ENCODE peak calls at places on chromosomes 13 and 19, in four cellular contexts. One of them, this sample, is unnamed.

GRCh38 chr19:43441736-43442135 is 23.7 kb downstream of the LYPD3 start:
- DNase-seq in kidney glomerular epithelial cell: no peak
- DNase-seq in Peyer's patch: no peak
- DNase-seq in effector memory CD4-positive, alpha-beta T cell: no peak
- DNase-seq in this sample: no peak

GRCh38 chr13:72141845-72142470 is 275.0 kb upstream of the DACH1 start:
- DNase-seq in kidney glomerular epithelial cell: no peak
- DNase-seq in Peyer's patch: no peak
- DNase-seq in effector memory CD4-positive, alpha-beta T cell: no peak
- DNase-seq in this sample: peak; percentile 74

GRCh38 chr19:10074153-10074552 is 12.0 kb upstream of the SHFL start:
- DNase-seq in kidney glomerular epithelial cell: no peak
- DNase-seq in Peyer's patch: peak; percentile 62
- DNase-seq in effector memory CD4-positive, alpha-beta T cell: peak; percentile 23
- DNase-seq in this sample: peak; percentile 7

GRCh38 chr13:29693297-29693945 is 97.9 kb upstream of the SLC7A1 start:
- DNase-seq in kidney glomerular epithelial cell: no peak
- DNase-seq in Peyer's patch: peak; percentile 83
- DNase-seq in effector memory CD4-positive, alpha-beta T cell: no peak
- DNase-seq in this sample: no peak

GRCh38 chr13:114319441-114319871 is 5.2 kb downstream of the CHAMP1 start:
- DNase-seq in kidney glomerular epithelial cell: no peak
- DNase-seq in Peyer's patch: no peak
- DNase-seq in effector memory CD4-positive, alpha-beta T cell: no peak
- DNase-seq in this sample: peak; percentile 53

GRCh38 chr13:45340422-45341033 is 455 bp downstream of the TPT1 start:
- DNase-seq in kidney glomerular epithelial cell: peak; percentile 71
- DNase-seq in Peyer's patch: peak; percentile 92
- DNase-seq in effector memory CD4-positive, alpha-beta T cell: peak; percentile 70
- DNase-seq in this sample: peak; percentile 82

GRCh38 chr19:13784731-13785452 is 10.4 kb upstream of the ZSWIM4 start:
- DNase-seq in kidney glomerular epithelial cell: no peak
- DNase-seq in Peyer's patch: peak; percentile 88
- DNase-seq in effector memory CD4-positive, alpha-beta T cell: peak; percentile 43
- DNase-seq in this sample: peak; percentile 40

GRCh38 chr13:60094385-60095088 is 69.2 kb downstream of the DIAPH3 start:
- DNase-seq in kidney glomerular epithelial cell: no peak
- DNase-seq in Peyer's patch: no peak
- DNase-seq in effector memory CD4-positive, alpha-beta T cell: no peak
- DNase-seq in this sample: no peak

GRCh38 chr13:42814868-42815267 is 33.5 kb downstream of the FAM216B start:
- DNase-seq in kidney glomerular epithelial cell: no peak
- DNase-seq in Peyer's patch: no peak
- DNase-seq in effector memory CD4-positive, alpha-beta T cell: no peak
- DNase-seq in this sample: peak; percentile 76

GRCh38 chr19:34432797-34433196 is 4.6 kb downstream of the UBA2 start:
- DNase-seq in kidney glomerular epithelial cell: no peak
- DNase-seq in Peyer's patch: no peak
- DNase-seq in effector memory CD4-positive, alpha-beta T cell: no peak
- DNase-seq in this sample: peak; percentile 18

GRCh38 chr13:110557610-110558305 is 3.8 kb downstream of the RAB20 start:
- DNase-seq in kidney glomerular epithelial cell: no peak
- DNase-seq in Peyer's patch: no peak
- DNase-seq in effector memory CD4-positive, alpha-beta T cell: no peak
- DNase-seq in this sample: no peak

GRCh38 chr19:55451522-55452380 is 8.7 kb upstream of the SHISA7 start:
- DNase-seq in kidney glomerular epithelial cell: no peak
- DNase-seq in Peyer's patch: no peak
- DNase-seq in effector memory CD4-positive, alpha-beta T cell: no peak
- DNase-seq in this sample: no peak

GRCh38 chr13:57627663-57628062 is 3.9 kb upstream of the PCDH17 start:
- DNase-seq in kidney glomerular epithelial cell: peak; percentile 35
- DNase-seq in Peyer's patch: no peak
- DNase-seq in effector memory CD4-positive, alpha-beta T cell: no peak
- DNase-seq in this sample: no peak

GRCh38 chr13:29883941-29884518 is 33.6 kb upstream of the UBL3 start:
- DNase-seq in kidney glomerular epithelial cell: peak; percentile 32
- DNase-seq in Peyer's patch: no peak
- DNase-seq in effector memory CD4-positive, alpha-beta T cell: no peak
- DNase-seq in this sample: no peak

GRCh38 chr13:35157143-35157755 is 215.2 kb downstream of the NBEA start:
- DNase-seq in kidney glomerular epithelial cell: peak; percentile 22
- DNase-seq in Peyer's patch: peak; percentile 49
- DNase-seq in effector memory CD4-positive, alpha-beta T cell: no peak
- DNase-seq in this sample: peak; percentile 52

GRCh38 chr13:55234311-55234710 is 1906.4 kb upstream of the PRR20A start:
- DNase-seq in kidney glomerular epithelial cell: no peak
- DNase-seq in Peyer's patch: no peak
- DNase-seq in effector memory CD4-positive, alpha-beta T cell: no peak
- DNase-seq in this sample: no peak

GRCh38 chr13:90834700-90835099 is 512.8 kb upstream of the MIR17HG start:
- DNase-seq in kidney glomerular epithelial cell: no peak
- DNase-seq in Peyer's patch: no peak
- DNase-seq in effector memory CD4-positive, alpha-beta T cell: no peak
- DNase-seq in this sample: no peak

GRCh38 chr19:18557474-18558201 is at the start of gene KXD1:
- DNase-seq in kidney glomerular epithelial cell: peak; percentile 89
- DNase-seq in Peyer's patch: peak; percentile 100
- DNase-seq in effector memory CD4-positive, alpha-beta T cell: peak; percentile 95
- DNase-seq in this sample: peak; percentile 98

GRCh38 chr19:13908674-13909073 is 2.7 kb downstream of the CC2D1A start:
- DNase-seq in kidney glomerular epithelial cell: no peak
- DNase-seq in Peyer's patch: no peak
- DNase-seq in effector memory CD4-positive, alpha-beta T cell: no peak
- DNase-seq in this sample: no peak

GRCh38 chr13:57568865-57569264 is 62.7 kb upstream of the PCDH17 start:
- DNase-seq in kidney glomerular epithelial cell: no peak
- DNase-seq in Peyer's patch: no peak
- DNase-seq in effector memory CD4-positive, alpha-beta T cell: no peak
- DNase-seq in this sample: no peak

GRCh38 chr19:8401981-8402411 is 11.1 kb upstream of the MARCHF2 start:
- DNase-seq in kidney glomerular epithelial cell: no peak
- DNase-seq in Peyer's patch: no peak
- DNase-seq in effector memory CD4-positive, alpha-beta T cell: no peak
- DNase-seq in this sample: no peak

GRCh38 chr19:48413879-48414623 is 20.6 kb downstream of the GRIN2D start:
- DNase-seq in kidney glomerular epithelial cell: no peak
- DNase-seq in Peyer's patch: no peak
- DNase-seq in effector memory CD4-positive, alpha-beta T cell: no peak
- DNase-seq in this sample: no peak

GRCh38 chr13:51585696-51586095 is 1.4 kb downstream of the WDFY2 start:
- DNase-seq in kidney glomerular epithelial cell: peak; percentile 6
- DNase-seq in Peyer's patch: no peak
- DNase-seq in effector memory CD4-positive, alpha-beta T cell: no peak
- DNase-seq in this sample: peak; percentile 41

GRCh38 chr19:57171551-57172081 is 4.3 kb upstream of the DUXA start:
- DNase-seq in kidney glomerular epithelial cell: no peak
- DNase-seq in Peyer's patch: no peak
- DNase-seq in effector memory CD4-positive, alpha-beta T cell: peak; percentile 9
- DNase-seq in this sample: peak; percentile 28

GRCh38 chr13:28321751-28322150 is 173.2 kb downstream of the FLT1 start:
- DNase-seq in kidney glomerular epithelial cell: no peak
- DNase-seq in Peyer's patch: no peak
- DNase-seq in effector memory CD4-positive, alpha-beta T cell: no peak
- DNase-seq in this sample: no peak

GRCh38 chr19:45059258-45059965 is 16.9 kb downstream of the ZNF296 start:
- DNase-seq in kidney glomerular epithelial cell: peak; percentile 55
- DNase-seq in Peyer's patch: peak; percentile 93
- DNase-seq in effector memory CD4-positive, alpha-beta T cell: peak; percentile 61
- DNase-seq in this sample: peak; percentile 77

GRCh38 chr13:32056316-32056715 is 24.7 kb downstream of the FRY start:
- DNase-seq in kidney glomerular epithelial cell: no peak
- DNase-seq in Peyer's patch: no peak
- DNase-seq in effector memory CD4-positive, alpha-beta T cell: no peak
- DNase-seq in this sample: no peak

GRCh38 chr19:19643158-19644053 is at the start of gene GMIP:
- DNase-seq in kidney glomerular epithelial cell: peak; percentile 48
- DNase-seq in Peyer's patch: peak; percentile 96
- DNase-seq in effector memory CD4-positive, alpha-beta T cell: peak; percentile 75
- DNase-seq in this sample: no peak

GRCh38 chr13:58574791-58575190 is 943.2 kb downstream of the PCDH17 start:
- DNase-seq in kidney glomerular epithelial cell: no peak
- DNase-seq in Peyer's patch: no peak
- DNase-seq in effector memory CD4-positive, alpha-beta T cell: no peak
- DNase-seq in this sample: no peak

GRCh38 chr13:104962411-104962810 is 1573.1 kb downstream of the EFNB2 start:
- DNase-seq in kidney glomerular epithelial cell: no peak
- DNase-seq in Peyer's patch: no peak
- DNase-seq in effector memory CD4-positive, alpha-beta T cell: no peak
- DNase-seq in this sample: no peak

GRCh38 chr19:12726988-12727316 is 3.2 kb upstream of the TNPO2 start:
- DNase-seq in kidney glomerular epithelial cell: no peak
- DNase-seq in Peyer's patch: no peak
- DNase-seq in effector memory CD4-positive, alpha-beta T cell: no peak
- DNase-seq in this sample: no peak

GRCh38 chr13:107562222-107562621 is 653.1 kb downstream of the LIG4 start:
- DNase-seq in kidney glomerular epithelial cell: no peak
- DNase-seq in Peyer's patch: no peak
- DNase-seq in effector memory CD4-positive, alpha-beta T cell: no peak
- DNase-seq in this sample: no peak

GRCh38 chr13:26888632-26889031 is 128.0 kb upstream of the GPR12 start:
- DNase-seq in kidney glomerular epithelial cell: no peak
- DNase-seq in Peyer's patch: no peak
- DNase-seq in effector memory CD4-positive, alpha-beta T cell: no peak
- DNase-seq in this sample: no peak

GRCh38 chr19:2524840-2525723 is 49.2 kb downstream of the GADD45B start:
- DNase-seq in kidney glomerular epithelial cell: peak; percentile 62
- DNase-seq in Peyer's patch: no peak
- DNase-seq in effector memory CD4-positive, alpha-beta T cell: no peak
- DNase-seq in this sample: peak; percentile 82